ENCODE peak calls at places on chromosomes 7 and 10, in seven cellular contexts. Z is PC-9; V is HFF-Myc; N is stimulated activated CD4-positive, alpha-beta T cell treated with anti-CD3 and anti-CD28 coated beads, Interleukin-12 subunit alpha, Interleukin-12 subunit beta, amount 100 ng/mL, for 48 hours; F is CD8-positive, alpha-beta T cell; P is Jurkat, Clone E6-1; L is SK-N-DZ. U is an unnamed sample.

GRCh38 chr7:132145466-132145865 is 430.8 kb downstream of the PLXNA4 start:
- DNase-seq in Z (peak; percentile 75), V (no peak), N (no peak), F (no peak), P (no peak), L (no peak), U (no peak)

GRCh38 chr7:1100886-1101579 is 13.1 kb downstream of the GPER1 start:
- DNase-seq in Z (no peak), V (no peak), N (no peak), F (no peak), P (no peak), L (peak; percentile 68), U (no peak)

GRCh38 chr10:74683621-74684114 is 142.7 kb upstream of the KAT6B start:
- DNase-seq in Z (no peak), V (no peak), N (no peak), F (no peak), P (no peak), L (no peak), U (peak; percentile 42)

GRCh38 chr10:111079241-111079760 is 2.5 kb downstream of the ADRA2A start:
- DNase-seq in Z (no peak), V (no peak), N (no peak), F (no peak), P (no peak), L (no peak), U (no peak)

GRCh38 chr10:97333601-97334369 is 744 bp downstream of the FRAT2 start:
- DNase-seq in Z (peak; percentile 20), V (no peak), N (no peak), F (peak; percentile 33), P (no peak), L (no peak), U (no peak)

GRCh38 chr7:116571552-116571951 is 46.7 kb downstream of the CAV1 start:
- DNase-seq in Z (no peak), V (no peak), N (no peak), F (no peak), P (no peak), L (no peak), U (no peak)

GRCh38 chr7:24786941-24787340 is 29.7 kb upstream of the GSDME start:
- DNase-seq in Z (peak; percentile 75), V (peak; percentile 62), N (no peak), F (no peak), P (no peak), L (no peak), U (no peak)

GRCh38 chr7:20607216-20607615 is 8.3 kb upstream of the ABCB5 start:
- DNase-seq in Z (no peak), V (no peak), N (no peak), F (no peak), P (no peak), L (no peak), U (no peak)

GRCh38 chr7:39650676-39651075 is 27.3 kb downstream of the RALA start:
- DNase-seq in Z (no peak), V (peak; percentile 32), N (no peak), F (no peak), P (no peak), L (no peak), U (no peak)

GRCh38 chr7:34718867-34719266 is 60.8 kb downstream of the NPSR1 start:
- DNase-seq in Z (no peak), V (no peak), N (no peak), F (no peak), P (no peak), L (no peak), U (no peak)

GRCh38 chr7:2165610-2166594 is 66.8 kb downstream of the MAD1L1 start:
- DNase-seq in Z (no peak), V (no peak), N (no peak), F (no peak), P (no peak), L (no peak), U (no peak)

GRCh38 chr7:67512481-67512880 is 515.8 kb downstream of the TYW1 start:
- DNase-seq in Z (no peak), V (no peak), N (no peak), F (no peak), P (no peak), L (no peak), U (peak; percentile 22)

GRCh38 chr10:131982185-131982756 is 548 bp upstream of the BNIP3 start:
- DNase-seq in Z (no peak), V (no peak), N (no peak), F (no peak), P (no peak), L (no peak), U (no peak)

GRCh38 chr7:64574481-64575159 is 11.7 kb upstream of the ZNF680 start:
- DNase-seq in Z (peak; percentile 43), V (no peak), N (no peak), F (no peak), P (no peak), L (peak; percentile 66), U (no peak)

U was measured in NCI-H1092 treated with DMSO at 0.1 percent for 48 hours.